ENCODE peak calls at places on chromosomes 3 and 15, in eight cellular contexts. T, L, W, F, Q, V, Y and I are unnamed samples.

GRCh38 chr3:99965681-99966408 is 148.2 kb downstream of the CMSS1 start:
- DNase-seq in T (no peak), L (no peak), W (no peak), F (no peak), Q (no peak), V (no peak), Y (no peak), I (no peak)

GRCh38 chr3:37295925-37296324 is 121.5 kb upstream of the LRRFIP2 start:
- DNase-seq in T (no peak), L (no peak), W (no peak), F (no peak), Q (no peak), V (peak), Y (peak), I (no peak)

GRCh38 chr3:36904641-36905040 is 40.2 kb downstream of the TRANK1 start:
- DNase-seq in T (no peak), L (peak), W (no peak), F (no peak), Q (no peak), V (peak), Y (no peak), I (no peak)

GRCh38 chr3:12870942-12871341 is 29.6 kb upstream of the RPL32 start:
- DNase-seq in T (no peak), L (no peak), W (no peak), F (no peak), Q (no peak), V (peak), Y (no peak), I (no peak)

GRCh38 chr3:44478606-44479094 is 1.2 kb upstream of the ZNF445 start:
- DNase-seq in T (no peak), L (no peak), W (no peak), F (no peak), Q (no peak), V (no peak), Y (no peak), I (no peak)

GRCh38 chr3:171876651-171877272 is 33.6 kb downstream of the TMEM212 start:
- DNase-seq in T (no peak), L (no peak), W (no peak), F (no peak), Q (peak), V (peak), Y (peak), I (no peak)

GRCh38 chr3:135762188-135762853 is 203.2 kb upstream of the PPP2R3A start:
- DNase-seq in T (no peak), L (peak), W (no peak), F (no peak), Q (no peak), V (no peak), Y (no peak), I (no peak)

GRCh38 chr3:169128579-169128978 is 534.9 kb downstream of the MECOM start:
- DNase-seq in T (no peak), L (no peak), W (no peak), F (no peak), Q (no peak), V (peak), Y (no peak), I (no peak)

GRCh38 chr3:120795017-120795648 is 52.6 kb downstream of the GTF2E1 start:
- DNase-seq in T (peak), L (peak), W (peak), F (peak), Q (peak), V (peak), Y (peak), I (peak)

GRCh38 chr3:184806567-184807271 is 5.2 kb upstream of the VPS8 start:
- DNase-seq in T (no peak), L (no peak), W (no peak), F (no peak), Q (no peak), V (peak), Y (no peak), I (no peak)

GRCh38 chr15:31473384-31474058 is 146.9 kb downstream of the KLF13 start:
- DNase-seq in T (no peak), L (peak), W (no peak), F (no peak), Q (peak), V (no peak), Y (no peak), I (no peak)

GRCh38 chr3:123379041-123379830 is 69.7 kb downstream of the ADCY5 start:
- DNase-seq in T (no peak), L (peak), W (no peak), F (no peak), Q (no peak), V (no peak), Y (no peak), I (no peak)

GRCh38 chr15:48954538-48954937 is 9.2 kb downstream of the SHC4 start:
- DNase-seq in T (no peak), L (peak), W (no peak), F (no peak), Q (no peak), V (peak), Y (no peak), I (no peak)

GRCh38 chr15:37134699-37135131 is 34.4 kb upstream of the MEIS2 start:
- DNase-seq in T (peak), L (no peak), W (no peak), F (no peak), Q (peak), V (peak), Y (peak), I (no peak)

GRCh38 chr3:125351814-125352456 is 23.2 kb downstream of the ZNF148 start:
- DNase-seq in T (no peak), L (no peak), W (no peak), F (no peak), Q (peak), V (peak), Y (peak), I (no peak)

GRCh38 chr3:52777127-52777958 is at the start of gene ITIH1:
- DNase-seq in T (no peak), L (peak), W (no peak), F (no peak), Q (no peak), V (no peak), Y (no peak), I (no peak)

GRCh38 chr15:68210821-68211655 is 5.9 kb upstream of the CALML4 start:
- DNase-seq in T (no peak), L (peak), W (peak), F (peak), Q (peak), V (peak), Y (no peak), I (peak)

GRCh38 chr3:13884851-13885703 is 5.2 kb upstream of the WNT7A start:
- DNase-seq in T (peak), L (peak), W (peak), F (peak), Q (no peak), V (no peak), Y (no peak), I (no peak)

GRCh38 chr3:136070334-136070733 is 104.8 kb downstream of the PPP2R3A start:
- DNase-seq in T (no peak), L (no peak), W (no peak), F (no peak), Q (no peak), V (peak), Y (peak), I (no peak)

GRCh38 chr15:69011641-69012040 is 2.9 kb upstream of the NOX5 start:
- DNase-seq in T (no peak), L (no peak), W (no peak), F (no peak), Q (no peak), V (no peak), Y (no peak), I (no peak)

GRCh38 chr3:38331257-38332022 is 15.1 kb upstream of the XYLB start:
- DNase-seq in T (no peak), L (no peak), W (no peak), F (no peak), Q (no peak), V (no peak), Y (no peak), I (no peak)

GRCh38 chr15:73965094-73965729 is 26.9 kb downstream of the STOML1 start:
- DNase-seq in T (no peak), L (no peak), W (no peak), F (no peak), Q (no peak), V (peak), Y (no peak), I (no peak)

GRCh38 chr3:196995646-196996355 is 27.2 kb upstream of the PIGZ start:
- DNase-seq in T (no peak), L (peak), W (no peak), F (no peak), Q (no peak), V (peak), Y (no peak), I (no peak)

GRCh38 chr3:115072265-115073008 is 74.7 kb downstream of the ZBTB20 start:
- DNase-seq in T (peak), L (no peak), W (no peak), F (no peak), Q (peak), V (peak), Y (no peak), I (no peak)

GRCh38 chr15:66498501-66499386 is 1.2 kb upstream of the SNAPC5 start:
- DNase-seq in T (no peak), L (no peak), W (no peak), F (no peak), Q (peak), V (peak), Y (no peak), I (no peak)

GRCh38 chr3:33064929-33065328 is 32.0 kb downstream of the GLB1 start:
- DNase-seq in T (no peak), L (peak), W (no peak), F (no peak), Q (no peak), V (no peak), Y (no peak), I (no peak)

GRCh38 chr15:58438956-58439355 is 7.2 kb downstream of the LIPC start:
- DNase-seq in T (peak), L (peak), W (peak), F (no peak), Q (peak), V (peak), Y (peak), I (no peak)

GRCh38 chr15:58103482-58103881 is 34.7 kb upstream of the AQP9 start:
- DNase-seq in T (no peak), L (no peak), W (no peak), F (no peak), Q (no peak), V (no peak), Y (no peak), I (no peak)

GRCh38 chr15:64746921-64747320 is 28.5 kb downstream of the RBPMS2 start:
- DNase-seq in T (no peak), L (no peak), W (no peak), F (no peak), Q (no peak), V (no peak), Y (no peak), I (no peak)

GRCh38 chr15:98983333-98983732 is 24.3 kb downstream of the PGPEP1L start:
- DNase-seq in T (no peak), L (no peak), W (peak), F (no peak), Q (peak), V (peak), Y (peak), I (no peak)

GRCh38 chr3:129162729-129163579 is 2.1 kb upstream of the ISY1 start:
- DNase-seq in T (no peak), L (peak), W (no peak), F (no peak), Q (peak), V (peak), Y (no peak), I (no peak)

GRCh38 chr15:69666441-69666882 is 213.8 kb downstream of the RPLP1 start:
- DNase-seq in T (no peak), L (no peak), W (no peak), F (no peak), Q (no peak), V (peak), Y (peak), I (no peak)

GRCh38 chr3:175432338-175433025 is 573.3 kb downstream of the NAALADL2 start:
- DNase-seq in T (no peak), L (no peak), W (no peak), F (no peak), Q (peak), V (peak), Y (peak), I (no peak)

GRCh38 chr3:189392969-189393368 is 221.2 kb downstream of the TPRG1 start:
- DNase-seq in T (peak), L (no peak), W (peak), F (no peak), Q (no peak), V (no peak), Y (no peak), I (no peak)

GRCh38 chr3:189202583-189202982 is 30.8 kb downstream of the TPRG1 start:
- DNase-seq in T (no peak), L (no peak), W (no peak), F (no peak), Q (no peak), V (no peak), Y (no peak), I (no peak)

GRCh38 chr15:51190424-51191068 is 95.8 kb upstream of the TNFAIP8L3 start:
- DNase-seq in T (no peak), L (no peak), W (no peak), F (no peak), Q (peak), V (no peak), Y (no peak), I (no peak)

GRCh38 chr15:68310178-68310810 is 32.7 kb downstream of the FEM1B start:
- DNase-seq in T (no peak), L (peak), W (no peak), F (no peak), Q (no peak), V (no peak), Y (no peak), I (no peak)

GRCh38 chr15:79954659-79955058 is 16.3 kb downstream of the BCL2A1 start:
- DNase-seq in T (no peak), L (no peak), W (no peak), F (no peak), Q (no peak), V (no peak), Y (no peak), I (no peak)

GRCh38 chr3:127740136-127740915 is 67.6 kb downstream of the ABTB1 start:
- DNase-seq in T (no peak), L (no peak), W (no peak), F (no peak), Q (no peak), V (no peak), Y (peak), I (no peak)

GRCh38 chr3:127736801-127737539 is 64.2 kb downstream of the ABTB1 start:
- DNase-seq in T (no peak), L (no peak), W (no peak), F (no peak), Q (no peak), V (no peak), Y (no peak), I (no peak)

GRCh38 chr3:127739347-127740135 is 66.8 kb downstream of the ABTB1 start:
- DNase-seq in T (no peak), L (no peak), W (no peak), F (no peak), Q (no peak), V (no peak), Y (peak), I (no peak)

GRCh38 chr3:127735767-127736693 is 63.3 kb downstream of the ABTB1 start:
- DNase-seq in T (no peak), L (no peak), W (peak), F (no peak), Q (peak), V (peak), Y (peak), I (no peak)

GRCh38 chr3:127738192-127738840 is 65.6 kb downstream of the ABTB1 start:
- DNase-seq in T (no peak), L (no peak), W (peak), F (no peak), Q (no peak), V (peak), Y (no peak), I (no peak)
- H3K27ac ChIP-seq in T (no peak), L (no peak), W (no peak), F (no peak), Q (no peak), V (peak), Y (peak), I (peak)

GRCh38 chr15:40372966-40373365 is 9.6 kb upstream of the KNSTRN start:
- DNase-seq in T (no peak), L (no peak), W (no peak), F (no peak), Q (peak), V (no peak), Y (no peak), I (no peak)
- H3K27ac ChIP-seq in T (no peak), L (no peak), W (no peak), F (no peak), Q (no peak), V (no peak), Y (no peak), I (no peak)

GRCh38 chr15:77001966-77002365 is 7.0 kb downstream of the PSTPIP1 start:
- DNase-seq in T (no peak), L (no peak), W (no peak), F (no peak), Q (no peak), V (no peak), Y (no peak), I (no peak)
- H3K27ac ChIP-seq in T (no peak), L (no peak), W (no peak), F (no peak), Q (no peak), V (no peak), Y (no peak), I (no peak)

GRCh38 chr15:56871180-56871579 is 47.3 kb upstream of the TCF12 start:
- DNase-seq in T (peak), L (no peak), W (peak), F (no peak), Q (peak), V (peak), Y (peak), I (no peak)

GRCh38 chr15:56868251-56868650 is 50.2 kb upstream of the TCF12 start:
- DNase-seq in T (no peak), L (no peak), W (no peak), F (no peak), Q (no peak), V (no peak), Y (no peak), I (no peak)

GRCh38 chr15:56866798-56867197 is 51.6 kb upstream of the TCF12 start:
- DNase-seq in T (no peak), L (no peak), W (no peak), F (no peak), Q (peak), V (peak), Y (no peak), I (no peak)

GRCh38 chr15:56869573-56869972 is 48.9 kb upstream of the TCF12 start:
- DNase-seq in T (peak), L (peak), W (peak), F (no peak), Q (peak), V (peak), Y (peak), I (peak)

GRCh38 chr15:56871867-56872266 is 46.6 kb upstream of the TCF12 start:
- DNase-seq in T (no peak), L (no peak), W (no peak), F (no peak), Q (peak), V (peak), Y (no peak), I (no peak)
- H3K27ac ChIP-seq in T (no peak), L (peak), W (no peak), F (no peak), Q (no peak), V (no peak), Y (no peak), I (peak)